ENCODE peak calls at places on chromosome 16, in eight cellular contexts. G is ovary, B is left ventricle myocardium inferior, I is IMR-90, Q is transverse colon, P is DND-41, R is upper lobe of right lung, A is stomach. L is an unnamed sample. For H3K36me3, the result is how much of the 10 kb centered on the place peaks cover.

GRCh38 chr16:29824589-29825144 is 4.4 kb downstream of the MVP start:
- DNase-seq in Q (no peak), A (no peak), R (no peak), B (no peak), P (no peak), G (peak), I (peak), L (peak)

GRCh38 chr16:55035037-55035436 is 104.4 kb downstream of the IRX5 start:
- DNase-seq in G (no peak), Q (no peak), I (no peak), R (no peak), P (peak), B (no peak), A (peak), L (peak)

GRCh38 chr16:73095885-73096341 is 48.0 kb upstream of the ZFHX3 start:
- DNase-seq in I (no peak), G (no peak), Q (no peak), R (no peak), B (no peak), A (no peak), P (no peak), L (no peak)

GRCh38 chr16:23979426-23979825 is 143.6 kb downstream of the PRKCB start:
- DNase-seq in R (no peak), P (no peak), I (no peak), G (no peak), B (no peak), A (no peak), Q (no peak), L (no peak)

GRCh38 chr16:1769402-1770300 is 1.7 kb downstream of the NME3 start:
- DNase-seq in R (no peak), P (no peak), Q (no peak), I (no peak), B (no peak), A (no peak), G (no peak), L (no peak)

GRCh38 chr16:12532871-12533610 is 270.6 kb downstream of the CPPED1 start:
- DNase-seq in Q (no peak), I (no peak), B (no peak), A (no peak), G (no peak), P (peak), R (no peak), L (no peak)

GRCh38 chr16:80034469-80034826 is 433.9 kb upstream of the MAF start:
- DNase-seq in R (no peak), G (no peak), P (no peak), I (no peak), A (no peak), B (no peak), Q (no peak), L (no peak)

GRCh38 chr16:78821335-78821734 is 721.9 kb downstream of the WWOX start:
- DNase-seq in Q (no peak), P (no peak), G (no peak), A (no peak), R (no peak), B (no peak), I (no peak), L (no peak)

GRCh38 chr16:70684146-70685060 is 1.4 kb downstream of the MTSS2 start:
- DNase-seq in G (no peak), A (no peak), R (no peak), I (no peak), P (no peak), Q (no peak), B (no peak), L (no peak)

GRCh38 chr16:25108054-25108453 is 3.5 kb upstream of the LCMT1 start:
- DNase-seq in B (no peak), P (peak), I (no peak), Q (peak), G (no peak), R (no peak), A (no peak), L (no peak)

GRCh38 chr16:2027024-2028010 is 615 bp downstream of the NHERF2 start:
- DNase-seq in P (no peak), R (peak), G (no peak), Q (no peak), I (peak), A (no peak), B (no peak), L (peak)

GRCh38 chr16:57185446-57185944 is 344 bp downstream of the PSME3IP1 start:
- DNase-seq in P (no peak), Q (peak), B (peak), I (peak), G (peak), R (no peak), A (peak), L (peak)

GRCh38 chr16:47732122-47732805 is 271.1 kb downstream of the PHKB start:
- DNase-seq in G (no peak), P (no peak), R (no peak), B (no peak), I (peak), A (no peak), Q (no peak), L (peak)

GRCh38 chr16:1414532-1415265 is at the start of gene UNKL:
- DNase-seq in A (peak), B (peak), Q (peak), G (peak), I (peak), P (peak), R (peak), L (no peak)

GRCh38 chr16:75580-76501 is 2.2 kb upstream of the MPG start:
- DNase-seq in Q (peak), A (peak), B (peak), P (peak), G (peak), R (peak), I (peak), L (peak)

GRCh38 chr16:57147381-57148191 is 38.3 kb downstream of the PSME3IP1 start:
- DNase-seq in I (peak), A (no peak), R (no peak), P (no peak), Q (no peak), B (no peak), G (no peak), L (peak)

GRCh38 chr16:47504599-47504998 is 43.5 kb downstream of the PHKB start:
- DNase-seq in R (no peak), G (no peak), P (no peak), Q (no peak), A (no peak), B (no peak), I (peak), L (no peak)

GRCh38 chr16:83727751-83728352 is 79.9 kb upstream of the HSBP1 start:
- DNase-seq in I (no peak), Q (no peak), G (no peak), A (no peak), P (no peak), B (no peak), R (no peak), L (no peak)

GRCh38 chr16:46757339-46758050 is 9.4 kb upstream of the MYLK3 start:
- DNase-seq in P (no peak), I (peak), A (peak), G (no peak), R (no peak), B (peak), Q (no peak), L (no peak)

GRCh38 chr16:64362193-64362592 is 759.7 kb downstream of the CDH11 start:
- DNase-seq in I (peak), B (no peak), P (no peak), R (no peak), G (no peak), A (no peak), Q (no peak), L (peak)

GRCh38 chr16:56842133-56842532 is 22.9 kb upstream of the SLC12A3 start:
- DNase-seq in R (no peak), B (no peak), Q (no peak), P (no peak), G (no peak), I (no peak), A (no peak), L (no peak)

GRCh38 chr16:69324013-69324531 is 6.3 kb downstream of the PDF start:
- DNase-seq in Q (peak), P (no peak), R (peak), B (peak), G (peak), I (no peak), A (peak), L (no peak)

GRCh38 chr16:69325784-69326171 is 4.6 kb downstream of the PDF start:
- DNase-seq in B (no peak), Q (no peak), R (no peak), G (no peak), A (no peak), I (no peak), P (no peak), L (no peak)

GRCh38 chr16:69323428-69323827 is 7.0 kb downstream of the PDF start:
- DNase-seq in I (no peak), A (no peak), Q (no peak), B (no peak), R (no peak), G (no peak), P (no peak), L (no peak)

GRCh38 chr16:69326172-69326873 is 4.1 kb downstream of the PDF start:
- DNase-seq in I (no peak), A (no peak), Q (peak), R (no peak), B (no peak), P (no peak), G (no peak), L (no peak)

DNA sequence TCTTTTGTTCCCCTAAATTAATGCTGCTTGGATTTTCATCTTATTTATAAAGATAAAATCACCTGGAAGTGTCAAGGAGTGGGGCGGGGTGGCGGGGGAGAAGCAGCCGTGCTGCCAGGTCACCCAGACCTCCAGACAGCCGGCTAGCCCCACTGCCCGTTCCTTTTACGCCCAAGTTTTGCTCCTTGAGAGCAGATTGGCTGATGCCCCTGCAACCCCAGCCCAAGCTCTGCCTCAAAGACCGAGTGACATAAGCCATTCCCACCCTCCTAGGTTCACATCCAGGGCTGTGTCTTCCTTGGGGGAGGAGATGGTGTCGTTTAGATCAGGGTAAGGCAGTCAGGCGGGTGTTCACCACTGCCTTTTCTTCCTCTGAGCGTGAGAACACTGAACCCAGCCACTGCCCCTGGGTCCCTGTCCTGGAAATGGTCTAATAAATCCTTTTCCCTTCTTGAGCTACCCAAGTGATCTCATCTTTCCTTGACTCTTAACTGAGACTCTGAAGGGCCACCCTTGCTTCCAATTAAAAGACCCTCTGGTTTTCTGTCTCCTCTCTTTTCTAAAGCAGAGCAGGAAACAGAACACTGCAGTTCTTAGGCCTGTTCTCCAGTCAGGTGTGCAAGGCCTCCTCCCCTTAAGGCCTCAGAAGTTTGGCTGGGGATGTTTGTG is 5.7 kb downstream of the PDF start:
- DNase-seq in B (no peak), P (no peak), G (no peak), R (no peak), A (no peak), I (no peak), Q (no peak), L (no peak)
- H3K36me3 ChIP-seq in B (half or more), P (half or more), G (under half), R (half or more), A (half or more), I (half or more), Q (under half), L (under half)

DNA sequence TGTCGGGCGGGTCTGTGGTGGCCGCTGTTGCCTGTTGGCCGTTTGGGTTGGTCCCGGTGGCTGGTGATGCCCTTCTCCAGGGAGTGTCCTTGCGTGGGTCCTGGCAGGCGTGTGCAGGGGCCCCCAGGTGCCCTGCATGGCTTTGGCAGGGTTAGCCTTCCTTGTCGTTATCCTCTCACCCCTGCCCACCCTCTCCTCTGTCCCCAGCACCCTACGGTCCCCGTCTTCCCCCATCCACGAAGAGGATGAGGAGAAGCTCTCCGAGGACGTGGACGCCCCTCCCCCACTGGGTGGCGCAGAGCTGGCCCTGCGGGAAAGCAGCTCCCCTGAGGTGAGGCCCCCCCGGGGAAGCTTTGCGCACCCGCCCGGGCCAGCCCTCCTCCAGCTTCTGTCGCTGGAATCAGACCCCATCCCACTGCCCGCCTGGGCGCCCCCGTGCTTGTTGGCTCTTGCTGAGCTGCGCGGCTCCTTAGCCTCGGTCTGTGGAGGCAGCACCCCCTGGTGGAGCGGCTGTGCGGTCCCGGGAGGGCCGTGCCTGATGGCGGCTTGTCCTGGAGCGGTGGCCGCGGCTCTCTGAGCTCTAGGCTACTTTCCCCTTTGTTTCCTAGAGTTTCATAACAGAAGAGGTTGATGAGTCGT is 10.6 kb upstream of the NUDT16L1 start:
- DNase-seq in I (peak), A (peak), R (peak), P (peak), G (no peak), Q (no peak), B (no peak), L (peak)
- TF ChIP-seq CTCF in I (peak), A (peak), R (peak), P (peak), G (peak), Q (no peak), B (peak), L (peak)

DNA sequence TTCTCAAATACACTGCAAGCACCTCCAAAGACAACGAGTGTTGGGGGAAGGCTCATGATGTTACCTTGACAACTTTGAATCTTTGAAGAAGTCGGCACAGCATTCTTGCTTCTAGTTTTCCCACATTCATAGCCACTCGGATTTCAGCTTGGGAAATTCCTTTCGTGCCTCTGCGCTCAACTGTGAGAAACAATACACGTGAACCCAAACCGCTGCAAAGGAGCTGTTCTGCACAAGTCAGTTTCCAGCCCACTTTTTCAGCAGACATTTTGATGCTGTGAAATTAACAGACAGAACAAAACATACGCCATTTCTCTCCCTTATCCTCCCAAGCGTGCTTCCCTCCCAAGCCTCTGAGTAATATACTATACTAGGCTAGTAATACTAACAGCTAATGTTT is 41.2 kb downstream of the GTF3C1 start:
- DNase-seq in Q (no peak), B (no peak), A (no peak), I (no peak), R (no peak), G (no peak), P (no peak), L (no peak)
- H3K36me3 ChIP-seq in Q (under half), B (half or more), A (half or more), I (half or more), R (half or more), G (under half), P (half or more), L (under half)

GRCh38 chr16:8625491-8626087 is 4.1 kb downstream of the METTL22 start:
- DNase-seq in R (no peak), I (no peak), B (no peak), Q (no peak), A (no peak), P (no peak), G (no peak), L (no peak)
- TF ChIP-seq CTCF in R (no peak), I (no peak), B (no peak), Q (no peak), A (no peak), P (no peak), G (no peak), L (no peak)

DNA sequence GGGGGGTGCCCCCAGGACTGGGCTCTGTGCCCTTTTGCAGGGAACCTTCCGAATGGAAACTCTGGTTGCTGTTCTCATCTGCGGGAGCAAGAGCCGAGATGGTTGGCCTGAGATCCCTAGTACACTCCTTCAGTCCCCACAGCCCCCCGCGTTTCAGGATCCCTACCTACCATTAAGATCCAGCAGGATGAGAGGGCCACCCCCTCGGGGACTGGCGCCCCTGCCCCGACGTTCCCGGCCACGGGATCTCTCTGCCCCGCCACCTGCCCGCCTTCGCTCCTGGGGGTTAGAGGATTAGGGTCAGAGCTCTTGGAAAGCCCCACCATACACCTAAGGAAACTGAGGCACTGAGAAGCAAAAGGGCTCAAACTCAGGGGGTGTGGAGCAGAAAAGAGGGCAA is 1.2 kb downstream of the BCL7C start:
- DNase-seq in P (no peak), B (no peak), R (no peak), A (no peak), G (no peak), I (no peak), Q (no peak), L (no peak)
- H3K36me3 ChIP-seq in P (under half), B (under half), R (under half), A (under half), G (under half), I (under half), Q (under half), L (under half)

GRCh38 chr16:50781043-50781442 is 39.2 kb downstream of the CYLD start:
- DNase-seq in I (peak), G (no peak), P (no peak), B (no peak), A (no peak), R (no peak), Q (no peak), L (no peak)
- TF ChIP-seq CTCF in I (peak), G (no peak), P (peak), B (no peak), A (no peak), R (no peak), Q (no peak), L (no peak)

DNA sequence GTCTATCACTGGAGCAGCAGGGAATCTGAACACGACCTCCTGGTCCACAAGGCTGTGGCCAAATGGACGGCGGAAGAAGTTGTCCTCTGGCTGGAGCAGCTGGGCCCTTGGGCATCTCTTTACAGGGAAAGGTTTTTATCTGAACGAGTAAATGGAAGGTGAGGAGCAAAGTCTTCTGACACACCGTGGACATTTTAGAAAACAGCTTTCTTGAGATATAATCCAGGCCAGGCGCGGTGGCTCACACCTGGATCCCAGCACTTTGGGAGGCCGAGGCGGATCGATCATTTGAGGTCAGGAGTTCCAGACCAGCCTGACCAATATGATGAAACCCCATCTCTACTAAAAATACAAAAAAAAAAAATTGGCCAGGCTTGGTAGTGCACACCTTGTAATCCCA is 17.1 kb downstream of the BFAR start:
- DNase-seq in P (no peak), I (no peak), A (no peak), G (no peak), B (no peak), Q (no peak), R (no peak), L (no peak)
- H3K36me3 ChIP-seq in P (half or more), I (under half), A (under half), G (under half), B (half or more), Q (under half), R (half or more), L (under half)

DNA sequence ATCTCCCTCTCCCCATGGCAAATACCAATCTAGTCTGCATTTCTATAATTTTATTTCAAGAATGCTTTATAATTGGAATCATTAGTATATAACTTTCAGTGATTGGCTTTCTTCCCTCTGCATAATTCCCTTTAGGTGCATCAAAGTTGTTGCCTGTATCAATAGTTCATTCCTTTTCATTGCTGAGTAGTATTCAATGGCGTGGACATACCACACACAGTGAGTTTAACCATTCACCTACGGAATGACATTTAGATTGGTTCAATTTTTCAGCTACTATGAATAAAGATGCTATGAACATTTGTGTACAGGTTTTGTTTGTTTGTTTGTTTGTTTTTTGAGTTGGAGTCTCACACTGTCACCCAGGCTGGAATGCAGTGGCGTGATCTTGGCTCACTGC is 9.7 kb downstream of the OTOA start:
- DNase-seq in I (no peak), B (no peak), A (no peak), R (no peak), P (no peak), G (no peak), Q (no peak), L (no peak)
- TF ChIP-seq CTCF in I (no peak), B (no peak), A (no peak), R (no peak), P (no peak), G (no peak), Q (no peak), L (no peak)

GRCh38 chr16:89117239-89117974 is 23.8 kb downstream of the ACSF3 start:
- DNase-seq in P (no peak), Q (peak), I (no peak), A (no peak), R (peak), G (no peak), B (peak), L (no peak)
- H3K36me3 ChIP-seq in P (half or more), Q (under half), I (half or more), A (half or more), R (under half), G (under half), B (half or more), L (under half)

GRCh38 chr16:67456383-67457140 is 24.4 kb downstream of the ATP6V0D1 start:
- DNase-seq in I (peak), Q (peak), G (peak), P (no peak), A (peak), R (no peak), B (peak), L (peak)
- TF ChIP-seq CTCF in I (peak), Q (peak), G (no peak), P (peak), A (peak), R (peak), B (peak), L (peak)

L was measured in bronchial epithelial cell.